ENCODE peak calls at places on chromosomes 2 and 18, in five cellular contexts. V is upper lobe of left lung, T is NCI-H345, L is HEK293T, U is NCI-H1092 treated with DMSO at 0.1 percent for 48 hours. M is an unnamed sample.

GRCh38 chr18:8635087-8635486 is 25.9 kb downstream of the RAB12 start:
- DNase-seq in V (no peak), T (no peak), L (no peak), U (no peak), M (no peak)

GRCh38 chr2:135984199-135985017 is 1.0 kb downstream of the DARS1 start:
- DNase-seq in V (no peak), T (no peak), L (no peak), U (no peak), M (no peak)

GRCh38 chr2:27442282-27442980 is at the start of gene KRTCAP3:
- DNase-seq in V (peak), T (peak), L (no peak), U (no peak), M (no peak)

GRCh38 chr2:20378891-20379519 is 28.4 kb upstream of the PUM2 start:
- DNase-seq in V (peak), T (peak), L (peak), U (peak), M (no peak)

GRCh38 chr2:195658541-195658890 is 1.5 kb downstream of the SLC39A10 start:
- DNase-seq in V (no peak), T (peak), L (no peak), U (no peak), M (no peak)

GRCh38 chr18:3758531-3758930 is 308.6 kb downstream of the TGIF1 start:
- DNase-seq in V (no peak), T (no peak), L (no peak), U (no peak), M (no peak)

GRCh38 chr2:217890445-217890844 is 112.3 kb downstream of the TNS1 start:
- DNase-seq in V (no peak), T (no peak), L (no peak), U (no peak), M (no peak)

GRCh38 chr2:142863485-142863921 is 14.0 kb upstream of the KYNU start:
- DNase-seq in V (no peak), T (peak), L (no peak), U (no peak), M (no peak)

GRCh38 chr18:22165049-22165602 is 4.3 kb upstream of the GATA6 start:
- DNase-seq in V (no peak), T (no peak), L (no peak), U (no peak), M (no peak)

GRCh38 chr2:174012347-174013309 is 47.5 kb upstream of the SP3 start:
- DNase-seq in V (peak), T (no peak), L (no peak), U (no peak), M (no peak)

GRCh38 chr2:112314856-112315255 is 39.5 kb downstream of the ZC3H6 start:
- DNase-seq in V (no peak), T (no peak), L (no peak), U (no peak), M (no peak)

GRCh38 chr2:122748552-122749011 is 993.1 kb downstream of the TSN start:
- DNase-seq in V (no peak), T (no peak), L (no peak), U (peak), M (no peak)

GRCh38 chr18:48296581-48296980 is 112.6 kb downstream of the ZBTB7C start:
- DNase-seq in V (no peak), T (peak), L (no peak), U (no peak), M (no peak)

GRCh38 chr18:3246636-3247242 is 862 bp upstream of the MYL12A start:
- DNase-seq in V (peak), T (no peak), L (no peak), U (peak), M (no peak)

GRCh38 chr2:134261398-134262131 is 7.7 kb downstream of the MGAT5 start:
- DNase-seq in V (no peak), T (no peak), L (no peak), U (no peak), M (peak)

GRCh38 chr2:55168221-55169154 is 63.6 kb downstream of the CLHC1 start:
- DNase-seq in V (peak), T (peak), L (peak), U (peak), M (peak)

GRCh38 chr2:207148025-207148424 is 17.7 kb downstream of the KLF7 start:
- DNase-seq in V (no peak), T (no peak), L (no peak), U (no peak), M (no peak)

GRCh38 chr2:188314314-188315054 is 22.8 kb downstream of the GULP1 start:
- DNase-seq in V (no peak), T (no peak), L (no peak), U (no peak), M (no peak)

GRCh38 chr2:190023860-190024259 is 38.7 kb downstream of the MSTN start:
- DNase-seq in V (no peak), T (peak), L (peak), U (peak), M (no peak)

GRCh38 chr2:227939271-227940027 is 68.0 kb downstream of the DAW1 start:
- DNase-seq in V (no peak), T (peak), L (peak), U (peak), M (no peak)

GRCh38 chr2:228532233-228532632 is 350.7 kb upstream of the SPHKAP start:
- DNase-seq in V (no peak), T (no peak), L (no peak), U (no peak), M (no peak)

GRCh38 chr2:166314022-166314759 is 61.6 kb downstream of the SCN9A start:
- DNase-seq in V (no peak), T (no peak), L (no peak), U (no peak), M (no peak)

GRCh38 chr2:229673676-229674075 is 40.7 kb downstream of the DNER start:
- DNase-seq in V (no peak), T (peak), L (no peak), U (no peak), M (peak)